ENCODE peak calls at places on chromosomes 5 and 9, in four cellular contexts. D is K562, Q is WTC11, L is GM12878. J is an unnamed sample.

GRCh38 chr5:177364159-177364962 is 6.6 kb downstream of the RGS14 start:
- DNase-seq in D (no peak), Q (no peak), L (peak), J (no peak)

GRCh38 chr5:13536921-13537320 is 407.6 kb downstream of the DNAH5 start:
- DNase-seq in L (no peak), Q (no peak), D (no peak), J (no peak)

GRCh38 chr5:1315709-1316587 is 21.1 kb upstream of the TERT start:
- DNase-seq in Q (peak), D (peak), L (peak), J (peak)

GRCh38 chr5:76165029-76165428 is 81.8 kb downstream of the SV2C start:
- DNase-seq in L (no peak), Q (no peak), D (no peak), J (no peak)

GRCh38 chr9:91160181-91160580 is 201.5 kb downstream of the AUH start:
- DNase-seq in D (no peak), L (no peak), Q (no peak), J (no peak)

GRCh38 chr5:151126199-151126645 is 31.4 kb downstream of the ANXA6 start:
- DNase-seq in Q (peak), D (peak), L (peak), J (peak)

GRCh38 chr9:91515074-91515687 is 91.5 kb upstream of the NFIL3 start:
- DNase-seq in D (peak), Q (no peak), L (peak), J (no peak)

GRCh38 chr5:92801921-92802320 is 779.1 kb downstream of the NR2F1-AS1 start:
- DNase-seq in D (no peak), L (no peak), Q (no peak), J (peak)

GRCh38 chr5:82707741-82708140 is 369.5 kb downstream of the TMEM167A start:
- DNase-seq in L (no peak), Q (no peak), D (no peak), J (peak)

GRCh38 chr9:7186175-7186574 is 428.4 kb downstream of the KDM4C start:
- DNase-seq in D (peak), Q (peak), L (no peak), J (peak)

GRCh38 chr5:143372187-143372829 is 31.2 kb downstream of the NR3C1 start:
- DNase-seq in Q (no peak), D (no peak), L (no peak), J (no peak)

GRCh38 chr5:1009359-1010180 is 968 bp downstream of the NKD2 start:
- DNase-seq in L (no peak), Q (peak), D (no peak), J (no peak)

GRCh38 chr5:12023614-12024241 is 119.5 kb upstream of the CTNND2 start:
- DNase-seq in L (peak), D (peak), Q (no peak), J (peak)

DNA sequence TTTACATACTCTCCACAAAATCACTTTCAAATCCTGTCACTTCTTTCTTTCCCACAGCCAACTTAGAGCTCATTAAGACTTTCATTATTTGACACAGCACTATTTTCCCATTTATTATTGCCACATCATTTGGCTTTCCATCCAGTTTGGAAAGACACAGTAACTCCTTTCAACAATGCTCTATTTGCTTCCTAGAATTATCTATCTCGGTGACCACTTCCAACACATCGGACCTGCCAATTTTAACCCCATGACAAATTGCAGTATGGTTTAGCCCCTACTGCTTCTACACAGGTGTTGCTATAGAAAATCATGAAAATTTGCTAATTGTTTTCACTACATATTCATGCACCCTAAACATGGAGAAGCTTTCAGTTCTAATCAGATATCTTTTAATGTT is 190.6 kb upstream of the COX7C start:
- DNase-seq in D (no peak), L (no peak), Q (no peak), J (no peak)
- TF ChIP-seq ETV6 in D (no peak), L (no peak), Q (no peak), J (no peak)

DNA sequence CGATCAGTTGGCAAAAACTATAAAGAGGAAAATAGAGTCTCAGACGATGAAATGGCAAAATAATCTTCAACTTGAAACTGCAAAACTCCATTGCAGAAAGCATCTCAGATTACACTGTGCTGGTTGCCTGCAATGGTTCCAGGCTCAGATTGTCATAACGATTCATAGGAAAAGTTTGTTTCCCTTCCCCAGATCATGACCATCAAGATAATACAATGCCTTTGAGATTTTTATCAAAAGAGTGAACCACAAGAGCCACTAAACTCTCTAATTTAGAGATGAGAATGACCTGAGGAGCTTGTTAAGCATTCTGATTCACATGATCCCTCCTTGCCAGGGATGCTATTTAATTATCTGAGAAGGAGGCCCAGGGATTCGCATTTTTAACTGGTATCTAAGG is 52.6 kb upstream of the ITGA1 start:
- DNase-seq in L (no peak), D (no peak), Q (no peak), J (no peak)
- TF ChIP-seq CREM in L (no peak), D (no peak), Q (no peak), J (no peak)

DNA sequence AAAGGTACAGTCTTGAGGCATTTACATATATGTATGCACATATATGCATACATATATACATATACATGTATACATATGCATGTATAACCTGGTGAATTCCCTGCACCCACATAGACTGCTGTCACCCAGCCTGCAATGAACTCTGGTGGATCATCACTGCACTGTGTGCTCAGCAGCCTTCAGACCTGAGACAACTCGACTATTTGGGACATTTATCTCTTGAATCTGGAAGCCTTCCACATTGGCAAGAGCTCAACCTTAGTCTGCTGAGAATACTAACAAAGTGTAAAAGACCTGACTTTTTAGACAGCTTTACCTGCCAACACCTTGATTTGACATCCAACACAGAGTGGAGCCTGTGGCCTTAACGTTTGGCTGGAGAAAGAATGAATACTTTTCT is 205.7 kb downstream of the LURAP1L start:
- DNase-seq in L (no peak), D (no peak), Q (no peak), J (no peak)
- TF ChIP-seq ETV6 in L (no peak), D (no peak), Q (no peak), J (no peak)

DNA sequence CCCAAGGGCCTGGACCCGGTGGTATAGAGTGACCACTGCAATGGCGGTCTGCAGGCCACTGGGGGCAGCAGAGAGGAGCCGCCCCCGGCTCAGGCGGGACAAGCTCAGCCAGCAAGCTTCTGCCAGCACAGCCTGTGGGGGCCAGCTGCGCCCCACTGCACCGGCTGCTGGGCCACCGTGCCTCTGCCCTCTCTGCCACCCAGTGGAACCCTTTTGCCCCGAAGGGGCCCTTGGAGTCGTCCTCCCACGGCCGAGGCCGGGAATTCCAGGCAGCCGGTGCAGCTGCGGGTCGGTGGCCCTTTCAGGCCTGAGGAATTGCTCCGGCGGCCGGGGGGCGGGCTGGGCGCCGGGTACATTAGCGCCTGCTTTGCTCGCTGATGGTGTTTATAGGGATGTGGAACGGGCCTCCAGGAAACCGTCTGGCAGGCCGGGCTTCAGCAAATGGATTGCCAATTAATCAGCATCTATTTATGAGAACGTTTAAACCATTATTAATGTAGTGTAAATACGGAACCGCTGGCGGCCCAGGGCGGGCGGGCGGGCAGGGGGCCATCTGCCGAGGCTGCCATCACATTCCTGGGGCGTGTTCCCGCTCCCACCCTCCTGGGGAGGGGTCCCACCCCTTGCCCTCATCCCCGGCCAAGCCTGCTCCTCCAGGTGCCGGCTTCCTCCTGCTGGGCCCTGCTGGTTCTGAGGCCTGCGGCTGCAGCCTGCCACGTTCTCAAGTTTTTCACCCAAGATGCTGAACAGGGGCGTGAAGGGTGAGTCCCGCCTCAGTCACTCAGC is 127.4 kb downstream of the BARX1 start:
- DNase-seq in Q (peak), L (no peak), D (peak), J (peak)
- TF ChIP-seq CREM in Q (no peak), L (no peak), D (peak), J (no peak)

J was measured in HepG2.